ENCODE peak calls at places on chromosomes 4 and X, in nine cellular contexts. J is cardiac muscle cell; A is naive thymus-derived CD8-positive, alpha-beta T cell; R is GM13976; T is stimulated activated CD8-positive, alpha-beta memory T cell treated with anti-CD3 and anti-CD28 coated beads, Interleukin-4, amount 100 ng/mL, for 24 hours; X is activated CD4-positive, alpha-beta T cell treated with anti-CD3 and anti-CD28 coated beads, Interleukin-2, amount 50 U/mL, for 48 hours; O is NCI-H1105 treated with DMSO at 0.1 percent for 48 hours; W is germinal center; U is AG08395. Z is an unnamed sample.

GRCh38 chr4:19700951-19701350 is 550.8 kb upstream of the SLIT2 start:
- DNase-seq in J (no peak), A (no peak), R (no peak), T (no peak), X (no peak), O (no peak), W (no peak), U (peak), Z (no peak)

GRCh38 chr4:151658959-151659593 is 101.7 kb downstream of the GATB start:
- DNase-seq in J (no peak), A (no peak), R (no peak), T (no peak), X (no peak), O (no peak), W (no peak), U (peak), Z (peak)

GRCh38 chr4:80507507-80507906 is 172.0 kb downstream of the CFAP299 start:
- DNase-seq in J (no peak), A (no peak), R (no peak), T (no peak), X (no peak), O (no peak), W (peak), U (no peak), Z (no peak)

GRCh38 chr4:22245294-22245693 is 270.6 kb downstream of the ADGRA3 start:
- DNase-seq in J (no peak), A (no peak), R (no peak), T (no peak), X (no peak), O (no peak), W (no peak), U (no peak), Z (no peak)

GRCh38 chrX:46903458-46904242 is 8.6 kb upstream of the JADE3 start:
- DNase-seq in J (peak), A (peak), R (peak), T (peak), X (peak), O (peak), W (peak), U (peak), Z (peak)

GRCh38 chr4:40423735-40424134 is 88.6 kb downstream of the CHRNA9 start:
- DNase-seq in J (no peak), A (no peak), R (no peak), T (no peak), X (no peak), O (no peak), W (no peak), U (peak), Z (peak)

GRCh38 chrX:153381684-153382532 is 19.2 kb downstream of the PNMA6E start:
- DNase-seq in J (peak), A (peak), R (no peak), T (no peak), X (peak), O (peak), W (no peak), U (peak), Z (peak)

GRCh38 chr4:40482985-40483647 is 146.5 kb downstream of the RBM47 start:
- DNase-seq in J (no peak), A (no peak), R (no peak), T (no peak), X (no peak), O (no peak), W (no peak), U (no peak), Z (peak)

GRCh38 chrX:153061732-153062131 is 5.5 kb downstream of the PNMA3 start:
- DNase-seq in J (no peak), A (no peak), R (no peak), T (no peak), X (no peak), O (no peak), W (no peak), U (peak), Z (peak)

GRCh38 chr4:105808459-105809041 is 86.7 kb upstream of the NPNT start:
- DNase-seq in J (no peak), A (no peak), R (no peak), T (no peak), X (no peak), O (no peak), W (no peak), U (no peak), Z (peak)

GRCh38 chrX:3678287-3678686 is 35.2 kb downstream of the PRKX start:
- DNase-seq in J (no peak), A (no peak), R (no peak), T (no peak), X (no peak), O (no peak), W (no peak), U (no peak), Z (no peak)

GRCh38 chr4:177107288-177107901 is 202.3 kb upstream of the NEIL3 start:
- DNase-seq in J (no peak), A (no peak), R (no peak), T (no peak), X (no peak), O (no peak), W (no peak), U (peak), Z (no peak)

GRCh38 chrX:22164770-22165388 is 107.8 kb upstream of the CBLL2 start:
- DNase-seq in J (no peak), A (no peak), R (no peak), T (no peak), X (no peak), O (no peak), W (no peak), U (no peak), Z (peak)

GRCh38 chr4:147285751-147286150 is 195.1 kb upstream of the EDNRA start:
- DNase-seq in J (no peak), A (no peak), R (no peak), T (no peak), X (no peak), O (no peak), W (no peak), U (no peak), Z (peak)

GRCh38 chr4:42265782-42266602 is 113.5 kb upstream of the BEND4 start:
- DNase-seq in J (no peak), A (no peak), R (no peak), T (no peak), X (no peak), O (no peak), W (no peak), U (no peak), Z (no peak)

GRCh38 chrX:100410083-100410590 is at the start of gene PCDH19:
- DNase-seq in J (peak), A (no peak), R (peak), T (no peak), X (peak), O (peak), W (peak), U (peak), Z (peak)

GRCh38 chrX:39000802-39001201 is 199.5 kb downstream of the MID1IP1 start:
- DNase-seq in J (no peak), A (no peak), R (no peak), T (no peak), X (no peak), O (no peak), W (no peak), U (no peak), Z (peak)

GRCh38 chr4:17265139-17265538 is 246.8 kb downstream of the QDPR start:
- DNase-seq in J (no peak), A (no peak), R (no peak), T (no peak), X (no peak), O (no peak), W (no peak), U (no peak), Z (peak)

GRCh38 chr4:16967722-16968121 is 69.3 kb upstream of the LDB2 start:
- DNase-seq in J (peak), A (no peak), R (no peak), T (no peak), X (no peak), O (no peak), W (no peak), U (peak), Z (no peak)

GRCh38 chr4:123649644-123650356 is 253.2 kb downstream of the SPRY1 start:
- DNase-seq in J (no peak), A (no peak), R (no peak), T (no peak), X (no peak), O (peak), W (no peak), U (peak), Z (peak)